ENCODE peak calls at places on chromosomes 5 and 9, in five cellular contexts. One of them, this sample, is unnamed.

GRCh38 chr5:107242411-107242810 is 428.3 kb downstream of the EFNA5 start:
- DNase-seq in HFFc6: no peak
- DNase-seq in RWPE1: no peak
- DNase-seq in IMR-90: no peak
- DNase-seq in keratinocyte: no peak
- DNase-seq in this sample: no peak

GRCh38 chr5:96537386-96537785 is 104.3 kb upstream of the PCSK1 start:
- DNase-seq in HFFc6: peak
- DNase-seq in RWPE1: peak
- DNase-seq in IMR-90: peak
- DNase-seq in keratinocyte: no peak
- DNase-seq in this sample: no peak

GRCh38 chr5:135569755-135570452 is 8.9 kb downstream of the CXCL14 start:
- DNase-seq in HFFc6: peak
- DNase-seq in IMR-90: peak
- DNase-seq in RWPE1: peak
- DNase-seq in keratinocyte: no peak
- DNase-seq in this sample: peak

GRCh38 chr5:139749242-139749641 is 46.4 kb upstream of the PSD2 start:
- DNase-seq in HFFc6: no peak
- DNase-seq in keratinocyte: no peak
- DNase-seq in RWPE1: no peak
- DNase-seq in IMR-90: no peak
- DNase-seq in this sample: no peak

GRCh38 chr5:172110921-172111873 is 76.8 kb downstream of the STK10 start:
- DNase-seq in RWPE1: peak
- DNase-seq in HFFc6: peak
- DNase-seq in IMR-90: peak
- DNase-seq in keratinocyte: no peak
- DNase-seq in this sample: peak

GRCh38 chr5:129097498-129098296 is 3.1 kb downstream of the ISOC1 start:
- DNase-seq in keratinocyte: peak
- DNase-seq in RWPE1: no peak
- DNase-seq in HFFc6: no peak
- DNase-seq in IMR-90: no peak
- DNase-seq in this sample: no peak

GRCh38 chr5:57302643-57303042 is 128.8 kb downstream of the GPBP1 start:
- DNase-seq in HFFc6: peak
- DNase-seq in RWPE1: no peak
- DNase-seq in IMR-90: peak
- DNase-seq in keratinocyte: no peak
- DNase-seq in this sample: no peak

GRCh38 chr5:99088309-99088708 is 159.5 kb upstream of the CHD1 start:
- DNase-seq in keratinocyte: no peak
- DNase-seq in IMR-90: peak
- DNase-seq in HFFc6: no peak
- DNase-seq in RWPE1: no peak
- DNase-seq in this sample: no peak

GRCh38 chr9:83199240-83199639 is 136.3 kb upstream of the RASEF start:
- DNase-seq in RWPE1: peak
- DNase-seq in keratinocyte: no peak
- DNase-seq in IMR-90: peak
- DNase-seq in HFFc6: peak
- DNase-seq in this sample: peak

DNA sequence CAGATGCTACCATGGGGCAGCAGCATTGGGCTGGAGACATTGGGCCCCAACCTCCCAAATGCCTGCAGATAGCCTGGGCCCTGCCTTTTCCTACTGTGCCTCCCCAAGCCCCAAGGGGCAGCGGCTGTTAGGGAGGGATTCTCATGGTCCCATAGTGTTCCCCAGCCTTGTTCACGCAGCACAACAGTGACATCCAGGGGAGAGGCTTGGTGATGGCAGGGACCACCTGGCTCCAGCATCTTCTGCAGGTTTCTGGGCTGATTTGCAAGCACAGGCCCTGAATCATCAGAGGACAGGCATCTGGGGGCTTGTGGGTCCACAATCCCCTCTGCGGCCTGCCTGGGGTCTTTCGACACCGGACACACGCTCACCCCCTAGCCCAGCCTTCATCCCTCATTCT is 354.6 kb downstream of the SLIT3 start:
- DNase-seq in IMR-90: no peak
- DNase-seq in RWPE1: no peak
- DNase-seq in keratinocyte: no peak
- DNase-seq in HFFc6: no peak
- DNase-seq in this sample: no peak
- TF ChIP-seq CTCF in IMR-90: no peak
- TF ChIP-seq CTCF in RWPE1: no peak
- TF ChIP-seq CTCF in keratinocyte: peak
- TF ChIP-seq CTCF in HFFc6: peak
- TF ChIP-seq CTCF in this sample: no peak

GRCh38 chr9:99855467-99856176 is 33.9 kb downstream of the NR4A3 start:
- DNase-seq in keratinocyte: no peak
- DNase-seq in IMR-90: no peak
- DNase-seq in HFFc6: no peak
- DNase-seq in RWPE1: no peak
- DNase-seq in this sample: no peak
- TF ChIP-seq CTCF in keratinocyte: no peak
- TF ChIP-seq CTCF in IMR-90: no peak
- TF ChIP-seq CTCF in HFFc6: peak
- TF ChIP-seq CTCF in RWPE1: no peak
- TF ChIP-seq CTCF in this sample: no peak

DNA sequence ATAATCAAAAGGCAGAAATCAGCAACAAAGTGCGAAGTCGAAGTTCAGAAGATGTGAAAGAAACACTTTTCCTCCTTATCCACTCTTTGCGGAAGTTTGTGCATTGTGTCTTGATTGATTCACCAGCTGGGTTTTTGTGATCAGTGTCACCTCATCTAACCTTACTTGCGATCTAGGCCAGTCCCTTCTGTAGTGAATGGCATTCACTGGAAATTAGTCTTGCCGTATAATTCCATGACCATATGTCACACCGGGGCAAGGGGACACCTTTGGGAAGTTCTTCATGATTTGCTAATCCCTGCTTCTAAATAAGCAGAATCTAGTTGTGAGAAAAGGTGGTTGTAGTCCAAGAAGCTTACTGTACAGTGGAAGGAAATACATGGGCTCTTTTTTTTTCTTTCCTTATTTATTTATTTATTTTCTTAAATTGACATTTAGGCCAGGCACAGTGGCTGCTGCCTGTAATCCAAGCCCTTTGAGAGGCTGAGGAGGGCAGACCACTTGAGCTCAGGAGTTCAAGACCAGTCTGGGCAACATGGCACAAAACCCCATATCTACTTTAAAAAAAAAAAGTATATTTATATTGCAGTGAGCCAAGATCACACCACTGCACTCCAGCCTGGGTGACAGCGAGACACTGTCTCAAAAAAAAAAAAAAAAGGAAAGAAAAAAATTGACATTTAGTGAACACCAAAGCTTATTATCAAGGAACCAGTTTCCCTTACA is 7.8 kb downstream of the RAI14 start:
- DNase-seq in keratinocyte: no peak
- DNase-seq in RWPE1: no peak
- DNase-seq in IMR-90: no peak
- DNase-seq in HFFc6: no peak
- DNase-seq in this sample: no peak
- TF ChIP-seq CTCF in keratinocyte: no peak
- TF ChIP-seq CTCF in RWPE1: no peak
- TF ChIP-seq CTCF in IMR-90: no peak
- TF ChIP-seq CTCF in HFFc6: no peak
- TF ChIP-seq CTCF in this sample: no peak

GRCh38 chr5:137921931-137922330 is 32.7 kb downstream of the PKD2L2 start:
- DNase-seq in RWPE1: no peak
- DNase-seq in keratinocyte: no peak
- DNase-seq in HFFc6: peak
- DNase-seq in IMR-90: peak
- DNase-seq in this sample: no peak

GRCh38 chr5:137923856-137924255 is 34.6 kb downstream of the PKD2L2 start:
- DNase-seq in keratinocyte: no peak
- DNase-seq in IMR-90: peak
- DNase-seq in HFFc6: no peak
- DNase-seq in RWPE1: no peak
- DNase-seq in this sample: no peak
- TF ChIP-seq CTCF in keratinocyte: no peak
- TF ChIP-seq CTCF in IMR-90: no peak
- TF ChIP-seq CTCF in HFFc6: no peak
- TF ChIP-seq CTCF in RWPE1: no peak
- TF ChIP-seq CTCF in this sample: no peak

GRCh38 chr5:54852007-54852406 is 133.4 kb downstream of the ESM1 start:
- DNase-seq in keratinocyte: no peak
- DNase-seq in HFFc6: no peak
- DNase-seq in RWPE1: no peak
- DNase-seq in IMR-90: no peak
- DNase-seq in this sample: no peak
- TF ChIP-seq CTCF in keratinocyte: no peak
- TF ChIP-seq CTCF in HFFc6: peak
- TF ChIP-seq CTCF in RWPE1: no peak
- TF ChIP-seq CTCF in IMR-90: no peak
- TF ChIP-seq CTCF in this sample: no peak

GRCh38 chr5:126837907-126838539 is 61.1 kb downstream of the LMNB1 start:
- DNase-seq in RWPE1: no peak
- DNase-seq in HFFc6: peak
- DNase-seq in keratinocyte: no peak
- DNase-seq in IMR-90: peak
- DNase-seq in this sample: no peak
- TF ChIP-seq CTCF in RWPE1: no peak
- TF ChIP-seq CTCF in HFFc6: peak
- TF ChIP-seq CTCF in keratinocyte: peak
- TF ChIP-seq CTCF in IMR-90: peak
- TF ChIP-seq CTCF in this sample: no peak

This sample was measured in Calu3.